ENCODE peak calls at places on chromosomes 13 and 19, in six cellular contexts. T, G, U, F, X and K are unnamed samples.

GRCh38 chr13:25179011-25179410 is 6.9 kb upstream of the AMER2 start:
- DNase-seq in T (peak), G (no peak), U (no peak), F (no peak), X (no peak), K (no peak)

GRCh38 chr19:39870171-39870971 is 24.2 kb upstream of the FBL start:
- DNase-seq in T (no peak), G (no peak), U (no peak), F (no peak), X (peak), K (no peak)

GRCh38 chr19:29666634-29667389 is 1.6 kb downstream of the PLEKHF1 start:
- DNase-seq in T (peak), G (peak), U (peak), F (no peak), X (peak), K (no peak)

GRCh38 chr19:29467824-29468401 is 57.9 kb upstream of the VSTM2B start:
- DNase-seq in T (peak), G (peak), U (no peak), F (no peak), X (peak), K (no peak)

GRCh38 chr13:44906758-44907157 is 82.5 kb downstream of the NUFIP1 start:
- DNase-seq in T (no peak), G (peak), U (peak), F (no peak), X (peak), K (peak)

GRCh38 chr19:7337380-7338194 is 11.2 kb upstream of the ARHGEF18 start:
- DNase-seq in T (peak), G (no peak), U (no peak), F (no peak), X (no peak), K (no peak)

GRCh38 chr13:75934889-75935288 is 298.8 kb downstream of the LMO7 start:
- DNase-seq in T (no peak), G (peak), U (peak), F (no peak), X (no peak), K (peak)

GRCh38 chr13:113859311-113860050 is 4.4 kb downstream of the GAS6 start:
- DNase-seq in T (no peak), G (no peak), U (no peak), F (no peak), X (no peak), K (no peak)

GRCh38 chr19:48837081-48837524 is 812 bp upstream of the HSD17B14 start:
- DNase-seq in T (peak), G (peak), U (peak), F (peak), X (peak), K (peak)

GRCh38 chr13:91904005-91904404 is 505.6 kb downstream of the GPC5 start:
- DNase-seq in T (peak), G (no peak), U (no peak), F (no peak), X (no peak), K (no peak)

GRCh38 chr13:54875111-54875510 is 1846.5 kb downstream of the OLFM4 start:
- DNase-seq in T (no peak), G (no peak), U (no peak), F (no peak), X (no peak), K (no peak)

GRCh38 chr19:43469160-43469480 is 3.7 kb upstream of the LYPD3 start:
- DNase-seq in T (no peak), G (peak), U (no peak), F (no peak), X (no peak), K (no peak)

GRCh38 chr13:25738342-25738771 is 313.5 kb downstream of the SHISA2 start:
- DNase-seq in T (no peak), G (no peak), U (peak), F (no peak), X (peak), K (no peak)

GRCh38 chr13:93169980-93170379 is 56.6 kb upstream of the GPC6 start:
- DNase-seq in T (no peak), G (peak), U (peak), F (no peak), X (no peak), K (no peak)

GRCh38 chr13:94494021-94494420 is 14.5 kb upstream of the DCT start:
- DNase-seq in T (no peak), G (no peak), U (no peak), F (no peak), X (no peak), K (no peak)

DNA sequence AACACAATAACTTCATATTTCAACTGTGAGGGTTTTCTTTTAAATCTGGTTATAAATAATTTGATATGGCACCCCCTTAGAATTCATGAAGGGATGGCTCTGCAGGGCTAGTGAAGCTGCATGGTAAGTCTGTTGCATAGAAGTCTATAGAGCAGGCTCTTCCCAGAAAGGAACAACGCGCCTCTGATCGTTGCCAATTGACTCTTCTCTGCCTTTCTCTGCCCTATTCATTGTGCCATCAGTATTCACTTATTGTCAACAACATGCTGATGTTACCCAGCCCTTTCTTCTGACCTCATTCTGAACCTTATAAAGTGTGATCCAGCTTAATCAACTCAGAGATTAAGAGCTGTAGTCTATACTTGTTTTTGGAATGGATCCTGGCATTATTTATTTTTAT is 16.3 kb upstream of the DCT start:
- DNase-seq in T (no peak), G (no peak), U (no peak), F (no peak), X (no peak), K (no peak)
- TF ChIP-seq CTCF in T (no peak), G (no peak), U (no peak), F (no peak), X (no peak), K (no peak)

GRCh38 chr13:43428545-43429287 is 358.1 kb downstream of the ENOX1 start:
- DNase-seq in T (peak), G (no peak), U (no peak), F (no peak), X (peak), K (no peak)

GRCh38 chr13:43434185-43434584 is 352.6 kb downstream of the ENOX1 start:
- DNase-seq in T (no peak), G (no peak), U (no peak), F (no peak), X (no peak), K (no peak)

GRCh38 chr13:43432948-43433347 is 353.8 kb downstream of the ENOX1 start:
- DNase-seq in T (no peak), G (no peak), U (peak), F (no peak), X (no peak), K (no peak)

GRCh38 chr13:43431279-43431678 is 355.5 kb downstream of the ENOX1 start:
- DNase-seq in T (no peak), G (no peak), U (peak), F (no peak), X (no peak), K (no peak)

GRCh38 chr13:43433691-43434121 is 353.1 kb downstream of the ENOX1 start:
- DNase-seq in T (no peak), G (peak), U (peak), F (no peak), X (no peak), K (no peak)
- TF ChIP-seq CTCF in T (no peak), G (no peak), U (no peak), F (no peak), X (no peak), K (no peak)

GRCh38 chr19:33683881-33684549 is 62.3 kb downstream of the CHST8 start:
- DNase-seq in T (peak), G (peak), U (peak), F (no peak), X (peak), K (no peak)
- TF ChIP-seq CTCF in T (no peak), G (no peak), U (no peak), F (no peak), X (no peak), K (no peak)

GRCh38 chr19:1222394-1222793 is 15.4 kb downstream of the CBARP start:
- DNase-seq in T (no peak), G (no peak), U (no peak), F (no peak), X (no peak), K (no peak)
- TF ChIP-seq CTCF in T (peak), G (no peak), U (no peak), F (no peak), X (peak), K (no peak)

GRCh38 chr19:34661357-34661756 is 15.6 kb downstream of the SCGB2B2 start:
- DNase-seq in T (no peak), G (no peak), U (no peak), F (no peak), X (no peak), K (no peak)

GRCh38 chr19:34664870-34665269 is 12.1 kb downstream of the SCGB2B2 start:
- DNase-seq in T (no peak), G (no peak), U (no peak), F (no peak), X (no peak), K (no peak)

GRCh38 chr19:34666200-34666957 is 10.6 kb downstream of the SCGB2B2 start:
- DNase-seq in T (no peak), G (no peak), U (no peak), F (no peak), X (no peak), K (no peak)

GRCh38 chr19:34664168-34664567 is 12.8 kb downstream of the SCGB2B2 start:
- DNase-seq in T (no peak), G (no peak), U (no peak), F (no peak), X (no peak), K (no peak)

GRCh38 chr19:34662919-34663318 is 14.0 kb downstream of the SCGB2B2 start:
- DNase-seq in T (peak), G (peak), U (no peak), F (no peak), X (no peak), K (no peak)
- TF ChIP-seq CTCF in T (peak), G (peak), U (peak), F (no peak), X (peak), K (peak)

GRCh38 chr13:70841240-70842061 is 733.2 kb upstream of the KLHL1 start:
- DNase-seq in T (no peak), G (no peak), U (no peak), F (no peak), X (no peak), K (no peak)

GRCh38 chr13:70844391-70845108 is 736.3 kb upstream of the KLHL1 start:
- DNase-seq in T (no peak), G (no peak), U (no peak), F (no peak), X (no peak), K (no peak)

GRCh38 chr13:70842062-70842644 is 733.9 kb upstream of the KLHL1 start:
- DNase-seq in T (no peak), G (no peak), U (no peak), F (no peak), X (no peak), K (no peak)
- TF ChIP-seq CTCF in T (no peak), G (no peak), U (no peak), F (no peak), X (no peak), K (no peak)

DNA sequence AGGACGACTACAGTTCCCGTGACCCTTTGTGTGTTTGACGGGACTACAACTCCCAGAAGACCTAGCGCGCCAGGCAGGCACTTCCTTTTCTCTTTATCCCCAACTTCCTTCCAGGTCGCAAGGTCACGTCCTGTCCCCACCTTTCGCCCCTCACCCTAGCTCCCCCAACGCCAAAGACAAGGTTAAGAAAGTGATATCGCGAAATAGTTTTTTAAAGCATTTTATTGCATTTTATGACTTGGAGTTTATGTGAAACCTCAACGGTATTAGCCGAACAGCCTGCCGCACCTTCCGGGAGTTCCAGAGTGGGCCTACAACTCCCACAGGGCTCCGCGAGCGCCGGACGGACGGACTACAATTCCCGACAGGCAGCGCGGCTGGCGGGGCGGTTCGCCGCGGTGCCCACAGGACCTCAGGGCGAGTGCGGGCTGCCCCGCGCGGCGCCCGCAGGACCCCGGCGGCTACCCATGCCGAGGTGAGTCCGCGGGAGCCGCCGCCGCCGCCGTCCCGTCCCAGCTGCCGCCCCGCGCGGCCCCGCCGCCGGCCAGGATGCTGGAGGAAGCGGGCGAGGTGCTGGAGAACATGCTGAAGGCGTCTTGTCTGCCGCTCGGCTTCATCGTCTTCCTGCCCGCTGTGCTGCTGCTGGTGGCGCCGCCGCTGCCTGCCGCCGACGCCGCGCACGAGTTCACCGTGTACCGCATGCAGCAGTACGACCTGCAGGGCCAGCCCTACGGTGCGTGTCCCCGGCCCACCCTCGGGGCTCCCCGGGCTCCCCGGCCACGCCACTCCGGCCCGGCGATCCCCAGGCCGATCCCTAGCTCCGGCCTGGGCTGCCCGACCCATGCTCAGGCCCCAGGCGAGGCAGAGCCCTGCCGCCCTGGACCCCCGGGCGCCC is at the start of gene NCLN:
- DNase-seq in T (peak), G (peak), U (peak), F (peak), X (peak), K (peak)
- TF ChIP-seq CTCF in T (no peak), G (no peak), U (no peak), F (no peak), X (no peak), K (no peak)

DNA sequence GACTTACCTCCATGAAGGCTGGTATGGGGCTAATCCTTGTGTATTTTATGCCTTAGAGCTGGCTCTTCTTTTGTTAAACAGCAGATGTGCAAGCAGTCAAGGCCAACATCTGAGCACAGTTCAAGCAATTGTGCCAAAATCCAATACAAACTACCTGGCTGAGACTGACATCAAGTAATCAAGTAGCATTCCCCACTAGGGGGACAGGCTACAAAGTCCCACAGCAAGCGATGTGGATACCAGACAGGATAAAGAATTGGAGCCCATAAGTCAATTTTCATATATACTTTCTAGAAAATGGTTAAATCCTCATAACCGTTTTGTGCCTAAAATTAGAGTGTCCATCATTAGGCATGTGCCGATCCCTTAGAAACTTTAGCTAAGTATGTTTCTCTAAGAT is 675.8 kb downstream of the DIAPH3 start:
- DNase-seq in T (no peak), G (no peak), U (no peak), F (no peak), X (no peak), K (no peak)
- TF ChIP-seq CTCF in T (no peak), G (peak), U (no peak), F (no peak), X (no peak), K (no peak)

GRCh38 chr13:46726347-46726746 is 70.6 kb downstream of the ESD start:
- DNase-seq in T (no peak), G (no peak), U (no peak), F (no peak), X (no peak), K (no peak)

GRCh38 chr13:46731535-46731934 is 65.4 kb downstream of the ESD start:
- DNase-seq in T (no peak), G (no peak), U (no peak), F (no peak), X (no peak), K (no peak)

DNA sequence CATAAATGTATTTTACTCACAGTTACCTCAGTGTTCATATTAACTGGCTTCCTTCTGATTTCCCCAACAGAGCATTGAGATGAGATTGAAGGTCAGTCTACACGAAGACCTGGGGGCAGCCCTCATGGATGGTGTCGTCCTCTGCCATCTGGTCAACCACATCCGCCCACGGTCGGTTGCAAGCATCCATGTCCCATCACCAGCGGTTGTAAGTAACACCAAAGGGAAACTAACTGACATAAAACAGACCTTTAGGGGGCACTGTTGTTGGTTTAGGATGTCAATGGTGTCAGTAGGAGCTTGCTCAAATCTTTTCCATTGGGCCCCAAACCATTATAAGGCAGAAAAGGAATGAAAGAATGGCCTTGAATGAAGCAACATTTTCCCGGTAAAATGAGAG is 68.2 kb downstream of the ESD start:
- DNase-seq in T (peak), G (no peak), U (peak), F (no peak), X (no peak), K (no peak)
- TF ChIP-seq CTCF in T (peak), G (peak), U (peak), F (no peak), X (no peak), K (no peak)

DNA sequence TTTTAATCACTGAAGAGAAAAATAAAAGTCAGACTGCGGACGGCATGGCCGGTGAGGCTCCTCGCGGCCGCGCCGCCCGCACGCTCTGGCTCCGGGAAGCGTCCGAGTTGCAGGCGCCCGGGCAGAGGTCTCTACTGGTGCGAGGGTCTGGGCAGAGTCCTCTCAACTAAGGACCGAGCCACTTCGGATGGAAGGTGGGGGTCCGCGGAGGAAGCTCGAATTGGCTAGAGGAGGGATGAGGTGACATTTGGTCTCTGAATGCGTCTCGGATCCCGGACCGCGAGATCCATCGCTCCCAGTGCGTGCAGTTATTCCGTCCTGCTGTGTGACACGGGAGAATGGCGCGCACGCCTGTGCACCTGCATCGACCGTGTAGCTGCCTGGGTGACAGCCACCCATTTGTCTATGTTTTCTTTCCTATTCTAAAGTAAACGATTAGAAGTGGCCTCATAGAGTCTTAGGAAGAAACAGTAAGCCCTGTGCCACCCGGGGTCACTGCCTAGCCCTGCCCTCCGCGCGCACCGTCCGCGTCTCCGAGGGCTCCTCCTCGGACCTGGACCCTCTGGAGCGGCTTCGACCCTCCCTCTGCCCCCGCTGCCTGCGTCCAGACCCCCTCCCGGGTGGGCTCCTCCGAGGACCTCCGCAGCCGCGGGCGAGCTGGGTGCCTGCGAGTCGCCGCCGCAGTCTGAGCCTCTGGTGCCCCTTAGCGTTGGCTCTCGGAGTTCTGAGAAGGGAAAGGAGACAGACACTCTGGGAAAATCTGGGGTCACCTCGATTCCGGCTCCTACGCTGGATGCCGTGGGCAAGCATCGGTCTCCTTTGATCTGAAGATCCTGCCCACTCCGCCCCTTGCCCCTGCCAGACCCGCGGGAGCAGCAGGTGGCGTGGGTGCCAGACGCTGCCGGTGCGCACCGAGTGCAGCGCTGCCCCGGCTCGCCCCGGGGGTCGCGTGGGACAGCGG is 347.4 kb downstream of the LIG4 start:
- DNase-seq in T (no peak), G (no peak), U (peak), F (no peak), X (peak), K (no peak)
- TF ChIP-seq CTCF in T (no peak), G (no peak), U (peak), F (no peak), X (peak), K (peak)